ENCODE peak calls at places on chromosome 2, in six cellular contexts. C is fibroblast of lung, X is A549, T is H9, V is IMR-90, B is dorsolateral prefrontal cortex. R is an unnamed sample.

GRCh38 chr2:63790491-63790890 is 51.2 kb upstream of the UGP2 start:
- DNase-seq in C (peak), X (no peak), T (no peak), V (peak), B (no peak), R (no peak)

GRCh38 chr2:37871453-37872191 is 53.5 kb upstream of the RMDN2 start:
- DNase-seq in C (peak), X (no peak), T (no peak), V (peak), B (no peak), R (no peak)

GRCh38 chr2:227933891-227934290 is 62.5 kb downstream of the DAW1 start:
- DNase-seq in C (no peak), X (no peak), T (no peak), V (no peak), B (no peak), R (no peak)

GRCh38 chr2:871926-872680 is 78.5 kb upstream of the SNTG2 start:
- DNase-seq in C (no peak), X (no peak), T (peak), V (no peak), B (no peak), R (no peak)

GRCh38 chr2:218746960-218747359 is 35.0 kb upstream of the CYP27A1 start:
- DNase-seq in C (no peak), X (no peak), T (no peak), V (no peak), B (no peak), R (no peak)

GRCh38 chr2:23670245-23670592 is 256.7 kb downstream of the ATAD2B start:
- DNase-seq in C (no peak), X (no peak), T (no peak), V (no peak), B (no peak), R (no peak)

GRCh38 chr2:226792155-226792871 is 7.3 kb downstream of the IRS1 start:
- DNase-seq in C (peak), X (no peak), T (no peak), V (peak), B (no peak), R (no peak)

GRCh38 chr2:240893363-240893828 is 2.6 kb downstream of the MAB21L4 start:
- DNase-seq in C (peak), X (no peak), T (peak), V (peak), B (no peak), R (peak)

GRCh38 chr2:83971547-83971946 is 487.5 kb downstream of the SUCLG1 start:
- DNase-seq in C (no peak), X (no peak), T (no peak), V (no peak), B (no peak), R (no peak)

GRCh38 chr2:98825858-98826257 is 94.9 kb upstream of the MGAT4A start:
- DNase-seq in C (no peak), X (no peak), T (no peak), V (no peak), B (no peak), R (no peak)

GRCh38 chr2:218168016-218168415 is 1.3 kb upstream of the CXCR1 start:
- DNase-seq in C (peak), X (no peak), T (no peak), V (peak), B (no peak), R (no peak)

GRCh38 chr2:42969231-42970150 is 177.1 kb upstream of the HAAO start:
- DNase-seq in C (peak), X (peak), T (no peak), V (peak), B (peak), R (no peak)

GRCh38 chr2:218474527-218474926 is 55.6 kb downstream of the VIL1 start:
- DNase-seq in C (no peak), X (no peak), T (no peak), V (peak), B (no peak), R (no peak)

GRCh38 chr2:216298719-216299118 is 73.6 kb downstream of the MARCHF4 start:
- DNase-seq in C (peak), X (peak), T (no peak), V (peak), B (no peak), R (no peak)

GRCh38 chr2:216109962-216110614 is 940 bp downstream of the XRCC5 start:
- DNase-seq in C (peak), X (peak), T (no peak), V (peak), B (no peak), R (peak)

GRCh38 chr2:60053791-60054190 is 499.7 kb downstream of the BCL11A start:
- DNase-seq in C (no peak), X (no peak), T (no peak), V (no peak), B (no peak), R (no peak)

GRCh38 chr2:222859786-222860726 is 780 bp upstream of the ACSL3 start:
- DNase-seq in C (peak), X (peak), T (peak), V (peak), B (no peak), R (peak)

GRCh38 chr2:44582363-44583008 is 220.7 kb downstream of the CAMKMT start:
- DNase-seq in C (peak), X (no peak), T (no peak), V (peak), B (no peak), R (no peak)

GRCh38 chr2:134927195-134927594 is 8.6 kb downstream of the CCNT2 start:
- DNase-seq in C (peak), X (peak), T (no peak), V (peak), B (no peak), R (no peak)

GRCh38 chr2:212539145-212539880 is 711 bp upstream of the ERBB4 start:
- DNase-seq in C (peak), X (no peak), T (peak), V (no peak), B (peak), R (peak)

GRCh38 chr2:141641462-141641861 is 489.4 kb downstream of the LRP1B start:
- DNase-seq in C (peak), X (no peak), T (no peak), V (peak), B (no peak), R (peak)

GRCh38 chr2:196640031-196640548 is 575 bp downstream of the CCDC150 start:
- DNase-seq in C (no peak), X (no peak), T (no peak), V (no peak), B (no peak), R (no peak)

GRCh38 chr2:118970396-118971135 is 28.6 kb downstream of the MARCO start:
- DNase-seq in C (no peak), X (no peak), T (no peak), V (no peak), B (no peak), R (no peak)

GRCh38 chr2:16948073-16948472 is 282.4 kb upstream of the CYRIA start:
- DNase-seq in C (no peak), X (no peak), T (no peak), V (no peak), B (no peak), R (no peak)

GRCh38 chr2:4066217-4066616 is 362.8 kb downstream of the DCDC2C start:
- DNase-seq in C (no peak), X (no peak), T (no peak), V (no peak), B (no peak), R (no peak)

GRCh38 chr2:217992061-217992460 is 10.7 kb downstream of the TNS1 start:
- DNase-seq in C (no peak), X (no peak), T (no peak), V (no peak), B (peak), R (no peak)

GRCh38 chr2:196607073-196607472 is 32.4 kb upstream of the CCDC150 start:
- DNase-seq in C (peak), X (no peak), T (no peak), V (peak), B (no peak), R (no peak)

GRCh38 chr2:145012806-145013205 is 492.9 kb upstream of the ZEB2 start:
- DNase-seq in C (no peak), X (no peak), T (no peak), V (no peak), B (no peak), R (no peak)

GRCh38 chr2:152762202-152762601 is 43.8 kb downstream of the ARL6IP6 start:
- DNase-seq in C (peak), X (no peak), T (no peak), V (peak), B (no peak), R (no peak)

GRCh38 chr2:207334309-207334630 is 168.5 kb upstream of the KLF7 start:
- DNase-seq in C (no peak), X (no peak), T (no peak), V (no peak), B (no peak), R (no peak)
- H3K27ac ChIP-seq in C (peak), X (peak), T (peak), V (peak), B (peak), R (peak)

DNA sequence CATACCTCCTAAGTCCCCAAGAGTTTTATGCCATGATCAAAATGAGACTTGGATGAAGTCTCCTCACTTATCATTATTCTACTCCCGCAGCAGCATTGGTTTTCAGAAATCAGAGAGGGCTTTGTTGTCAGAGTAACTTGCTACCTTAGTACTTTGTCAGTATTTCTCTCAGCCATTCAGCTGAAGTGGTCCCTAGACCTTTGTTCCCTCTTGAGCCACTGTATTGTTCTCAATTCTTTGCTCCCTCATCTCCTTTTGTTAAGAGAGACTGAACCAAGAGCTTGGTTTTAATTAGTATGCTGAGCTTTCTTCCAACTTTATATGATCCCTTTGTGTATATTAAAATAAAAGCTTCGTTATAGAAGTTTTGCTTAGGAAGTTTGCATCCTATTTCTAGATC is 133.4 kb downstream of the DOCK10 start:
- DNase-seq in C (no peak), X (no peak), T (no peak), V (no peak), B (no peak), R (no peak)
- H3K27ac ChIP-seq in C (no peak), X (peak), T (no peak), V (no peak), B (peak), R (no peak)

DNA sequence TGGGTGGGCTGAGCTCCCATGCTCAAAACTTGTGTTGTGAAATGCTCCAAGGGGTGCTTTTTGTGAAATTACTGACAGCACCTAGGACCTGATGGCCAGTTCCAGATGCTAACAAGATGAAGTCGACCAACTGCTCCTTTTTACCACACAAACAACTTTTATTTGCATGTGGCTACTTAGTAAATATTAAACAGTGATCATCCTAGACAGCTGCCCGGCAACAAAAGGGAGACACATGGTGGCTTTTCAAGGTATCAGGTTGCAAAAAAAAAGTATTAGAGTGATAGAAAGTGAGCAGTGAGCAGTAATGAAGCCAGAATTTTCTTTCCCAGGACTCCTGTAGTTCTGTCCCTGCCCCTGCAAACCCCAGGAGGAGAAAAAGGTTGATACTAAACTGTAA is 118.5 kb downstream of the RPIA start:
- DNase-seq in C (no peak), X (no peak), T (no peak), V (no peak), B (no peak), R (no peak)
- H3K27ac ChIP-seq in C (no peak), X (no peak), T (no peak), V (no peak), B (no peak), R (no peak)

GRCh38 chr2:101232770-101233169 is 19.9 kb upstream of the CNOT11 start:
- DNase-seq in C (no peak), X (no peak), T (no peak), V (no peak), B (no peak), R (no peak)
- H3K27ac ChIP-seq in C (no peak), X (no peak), T (no peak), V (no peak), B (no peak), R (no peak)

GRCh38 chr2:108922141-108922915 is 66.7 kb downstream of the EDAR start:
- DNase-seq in C (peak), X (no peak), T (peak), V (peak), B (peak), R (no peak)
- H3K27ac ChIP-seq in C (no peak), X (no peak), T (no peak), V (no peak), B (no peak), R (no peak)

DNA sequence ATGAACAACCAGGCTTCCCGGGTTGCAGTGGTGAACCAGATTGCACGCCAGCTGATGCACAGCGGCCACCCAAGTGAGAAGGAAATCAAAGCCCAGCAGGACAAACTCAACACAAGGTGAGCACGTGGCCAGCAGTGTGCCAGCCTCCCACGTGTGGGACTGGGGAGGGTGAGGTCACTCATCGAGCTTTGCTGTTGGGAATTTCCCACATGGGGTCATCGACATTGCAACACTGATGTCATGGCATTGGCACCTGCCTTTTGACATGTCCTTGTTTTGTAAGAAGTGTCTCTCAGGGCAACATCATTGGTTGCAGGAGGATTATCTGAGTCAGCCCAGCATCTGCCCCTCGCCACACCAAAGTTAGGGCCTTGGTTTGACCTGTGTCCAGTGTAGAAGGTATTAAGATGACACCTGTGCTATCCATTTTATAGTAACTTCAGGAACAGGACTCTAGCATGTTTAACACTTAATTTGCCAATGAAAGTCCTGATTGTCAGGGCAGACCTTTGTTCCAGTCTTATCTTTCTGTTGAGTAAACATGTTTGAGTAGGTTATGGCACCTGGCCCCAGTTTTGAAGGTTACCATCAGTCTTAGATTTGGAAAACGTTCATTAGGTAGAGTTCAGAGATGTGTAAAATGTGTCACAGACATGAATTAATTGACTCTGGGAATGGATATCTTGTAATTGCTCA is 93.4 kb upstream of the EML6 start:
- DNase-seq in C (peak), X (peak), T (no peak), V (peak), B (no peak), R (no peak)
- H3K27ac ChIP-seq in C (no peak), X (peak), T (no peak), V (no peak), B (peak), R (no peak)

GRCh38 chr2:106094101-106094860 is 99.8 kb downstream of the UXS1 start:
- DNase-seq in C (no peak), X (no peak), T (no peak), V (no peak), B (no peak), R (no peak)
- H3K27ac ChIP-seq in C (no peak), X (no peak), T (no peak), V (no peak), B (no peak), R (no peak)

R was measured in SJCRH30.